ENCODE peak calls at places on chromosome 21, in seven cellular contexts. E is adrenal gland; P is breast epithelium; X is lung; K is heart right ventricle; R is upper lobe of right lung; D is CD8-positive, alpha-beta T cell. T is an unnamed sample. For H3K4me1, the result is how much of the 10 kb centered on the place peaks cover.

GRCh38 chr21:26169061-26169610 is 1.4 kb downstream of the APP start:
- DNase-seq in X (peak), P (peak), D (peak), R (no peak), K (no peak), E (peak), T (peak)

GRCh38 chr21:46210378-46211136 is 18.0 kb downstream of the LSS start:
- DNase-seq in X (no peak), E (peak), P (no peak), K (no peak), R (peak), D (no peak), T (no peak)

GRCh38 chr21:33685613-33686197 is 43.4 kb downstream of the ITSN1 start:
- DNase-seq in P (no peak), X (no peak), E (no peak), D (no peak), K (no peak), R (no peak), T (no peak)

GRCh38 chr21:42332557-42332956 is 17.3 kb upstream of the TFF3 start:
- DNase-seq in P (no peak), R (no peak), D (no peak), E (no peak), K (no peak), X (no peak), T (no peak)

GRCh38 chr21:46064870-46065214 is 33.1 kb upstream of the COL6A2 start:
- DNase-seq in K (no peak), E (no peak), R (peak), P (no peak), X (peak), D (peak), T (peak)

GRCh38 chr21:32135401-32136363 is 143.2 kb downstream of the MIS18A start:
- DNase-seq in X (no peak), D (no peak), P (no peak), K (no peak), R (no peak), E (no peak), T (peak)

GRCh38 chr21:43300496-43301423 is 126.2 kb downstream of the SIK1 start:
- DNase-seq in D (no peak), K (peak), E (no peak), R (peak), P (peak), X (no peak), T (peak)

GRCh38 chr21:27369962-27370578 is 403.2 kb upstream of the ADAMTS5 start:
- DNase-seq in R (no peak), D (no peak), X (no peak), P (no peak), K (no peak), E (no peak), T (no peak)

GRCh38 chr21:41136286-41136685 is 31.7 kb upstream of the BACE2 start:
- DNase-seq in E (no peak), K (no peak), X (no peak), R (no peak), P (no peak), D (no peak), T (no peak)

GRCh38 chr21:46063227-46063626 is 34.7 kb upstream of the COL6A2 start:
- DNase-seq in R (no peak), X (no peak), K (no peak), P (no peak), E (no peak), D (no peak), T (no peak)

GRCh38 chr21:16797530-16797929 is 715.3 kb upstream of the CXADR start:
- DNase-seq in X (no peak), R (no peak), D (no peak), E (no peak), K (no peak), P (no peak), T (no peak)

GRCh38 chr21:42047821-42048613 is 23.1 kb upstream of the UMODL1 start:
- DNase-seq in D (no peak), R (no peak), E (peak), X (no peak), K (no peak), P (no peak), T (peak)

GRCh38 chr21:19609611-19610010 is 1206.0 kb upstream of the TMPRSS15 start:
- DNase-seq in X (no peak), D (no peak), K (no peak), P (no peak), E (no peak), R (no peak), T (no peak)

GRCh38 chr21:21200939-21201610 is 202.9 kb downstream of the NCAM2 start:
- DNase-seq in X (no peak), K (no peak), R (no peak), D (no peak), P (no peak), E (no peak), T (no peak)

GRCh38 chr21:46099476-46099875 is 1.6 kb downstream of the COL6A2 start:
- DNase-seq in K (peak), X (peak), R (peak), P (peak), E (peak), D (peak), T (peak)

DNA sequence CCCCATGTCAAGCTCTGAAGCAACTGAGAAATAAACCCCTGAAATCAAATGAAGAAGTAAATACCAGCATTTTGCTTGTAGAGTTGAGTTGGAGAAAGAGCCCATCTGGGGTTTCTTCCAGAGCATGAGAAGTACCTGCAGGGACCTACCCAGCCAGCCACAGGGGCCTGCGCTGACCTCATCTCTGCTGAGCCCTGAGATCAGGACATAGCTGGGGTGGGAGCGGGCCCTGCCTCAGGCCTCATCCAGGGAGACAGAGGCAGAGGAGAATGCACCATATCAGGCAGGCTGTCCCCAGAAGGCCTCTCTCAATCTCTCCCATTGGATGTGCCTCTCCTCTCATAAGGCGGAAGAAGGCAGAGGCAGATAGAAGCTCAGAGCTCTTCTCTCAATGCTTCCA is 27.6 kb downstream of the RUNX1 start:
- DNase-seq in D (no peak), R (no peak), E (no peak), K (no peak), X (no peak), P (no peak), T (no peak)
- H3K4me1 ChIP-seq in D (half or more), R (under half), E (under half), K (under half), X (under half), P (under half), T (under half)

GRCh38 chr21:30620522-30620921 is at the start of gene KRTAP20-4:
- DNase-seq in X (no peak), P (no peak), E (no peak), K (no peak), R (no peak), D (no peak), T (no peak)
- H3K27ac ChIP-seq in X (no peak), P (no peak), E (no peak), K (no peak), R (no peak), D (no peak), T (no peak)

GRCh38 chr21:38824124-38824822 is 18.5 kb downstream of the ETS2 start:
- DNase-seq in D (no peak), X (no peak), P (no peak), R (no peak), K (no peak), E (no peak), T (no peak)
- H3K4me1 ChIP-seq in D (under half), X (under half), P (under half), R (under half), K (half or more), E (under half), T (under half)

GRCh38 chr21:44749116-44749758 is 37.9 kb upstream of the TSPEAR start:
- DNase-seq in D (no peak), E (no peak), K (no peak), R (no peak), X (no peak), P (no peak), T (peak)

GRCh38 chr21:44750675-44751025 is 39.3 kb upstream of the TSPEAR start:
- DNase-seq in K (no peak), R (no peak), D (no peak), P (no peak), X (no peak), E (no peak), T (no peak)

GRCh38 chr21:44751186-44751798 is 39.9 kb upstream of the TSPEAR start:
- DNase-seq in P (no peak), K (no peak), R (peak), D (no peak), X (no peak), E (no peak), T (no peak)

GRCh38 chr21:44749759-44750674 is 38.6 kb upstream of the TSPEAR start:
- DNase-seq in P (no peak), X (no peak), D (no peak), E (no peak), R (peak), K (no peak), T (peak)

GRCh38 chr21:44748621-44749020 is 37.2 kb upstream of the TSPEAR start:
- DNase-seq in K (no peak), E (no peak), R (peak), X (no peak), D (no peak), P (no peak), T (peak)
- H3K27ac ChIP-seq in K (no peak), E (no peak), R (no peak), X (no peak), D (no peak), P (no peak), T (no peak)

GRCh38 chr21:44874240-44874496 is 678 bp upstream of the PTTG1IP start:
- DNase-seq in R (no peak), E (no peak), P (no peak), X (no peak), D (no peak), K (no peak), T (no peak)

GRCh38 chr21:44872266-44872567 is 1.3 kb downstream of the PTTG1IP start:
- DNase-seq in R (no peak), P (no peak), D (no peak), E (no peak), K (no peak), X (no peak), T (no peak)

GRCh38 chr21:44873356-44874239 is at the start of gene PTTG1IP:
- DNase-seq in R (peak), X (peak), D (peak), E (peak), P (peak), K (peak), T (peak)

GRCh38 chr21:44871576-44872265 is 1.8 kb downstream of the PTTG1IP start:
- DNase-seq in K (peak), R (peak), X (peak), E (peak), D (peak), P (no peak), T (no peak)

GRCh38 chr21:44872568-44873355 is 728 bp downstream of the PTTG1IP start:
- DNase-seq in E (peak), P (peak), D (peak), X (peak), K (peak), R (peak), T (peak)
- H3K4me1 ChIP-seq in E (half or more), P (under half), D (half or more), X (under half), K (half or more), R (under half), T (under half)

GRCh38 chr21:22898061-22898460 is 1899.9 kb downstream of the NCAM2 start:
- DNase-seq in X (no peak), E (no peak), R (no peak), P (no peak), K (no peak), D (no peak), T (no peak)

GRCh38 chr21:22892041-22892440 is 1893.8 kb downstream of the NCAM2 start:
- DNase-seq in E (no peak), K (no peak), X (no peak), D (no peak), P (no peak), R (no peak), T (no peak)

GRCh38 chr21:22889445-22889844 is 1891.2 kb downstream of the NCAM2 start:
- DNase-seq in E (no peak), R (no peak), K (no peak), P (no peak), X (no peak), D (no peak), T (no peak)

GRCh38 chr21:22890656-22891055 is 1892.4 kb downstream of the NCAM2 start:
- DNase-seq in K (no peak), E (no peak), D (no peak), X (no peak), R (no peak), P (no peak), T (no peak)

DNA sequence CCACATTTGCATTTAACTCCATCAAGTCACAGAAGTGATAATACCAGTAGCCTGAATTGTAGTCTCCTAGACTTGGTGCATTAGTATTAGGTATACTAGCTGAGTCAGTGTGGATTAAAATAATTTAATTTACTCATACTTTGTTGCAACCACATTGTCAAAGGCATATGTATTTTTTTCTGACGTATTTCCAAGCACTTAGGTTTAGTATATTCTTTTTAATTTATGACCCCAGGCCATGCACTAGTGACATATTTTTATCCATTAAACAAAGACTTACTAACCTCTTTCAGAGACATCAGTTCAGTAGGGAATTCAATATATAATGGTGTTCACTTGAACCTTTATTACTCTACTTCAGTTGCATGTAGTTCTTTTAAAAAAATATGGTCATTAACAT is 1894.5 kb downstream of the NCAM2 start:
- DNase-seq in D (no peak), E (no peak), P (no peak), R (no peak), K (no peak), X (no peak), T (no peak)
- H3K27ac ChIP-seq in D (no peak), E (no peak), P (no peak), R (no peak), K (no peak), X (no peak), T (no peak)

DNA sequence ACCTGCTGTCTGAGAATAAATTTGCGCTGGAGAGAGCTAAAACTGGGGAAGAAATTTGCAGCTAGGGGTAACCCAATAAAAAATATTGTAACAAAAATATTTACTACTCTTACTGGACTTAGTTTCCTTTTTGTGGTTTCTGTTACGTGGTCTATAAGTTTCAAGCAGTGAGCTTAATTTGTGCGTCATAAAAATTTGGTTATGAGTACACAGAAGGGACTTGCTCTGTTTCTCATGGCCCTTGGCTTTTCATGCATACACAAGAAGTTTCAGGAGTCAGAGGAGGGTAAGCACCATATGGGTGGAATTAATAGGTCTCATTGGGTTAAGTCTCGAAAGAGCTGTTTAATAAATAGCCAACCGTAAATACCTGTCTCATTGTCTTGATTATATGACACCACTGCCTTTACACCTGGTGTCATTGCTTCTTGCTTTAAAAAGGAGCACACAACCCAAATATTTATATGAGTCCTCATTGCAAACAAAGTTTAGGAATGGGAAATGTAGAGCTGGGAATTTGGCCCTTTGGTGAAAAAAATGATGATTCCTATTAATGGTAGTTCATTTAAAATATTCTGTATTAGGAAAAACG is 1.9 kb downstream of the BACH1 start:
- DNase-seq in P (no peak), E (no peak), D (no peak), X (no peak), K (no peak), R (no peak), T (no peak)
- H3K4me1 ChIP-seq in P (under half), E (half or more), D (under half), X (under half), K (half or more), R (half or more), T (under half)